ENCODE peak calls at places on chromosome 20, in eight cellular contexts. B is SHP77 treated with DMSO at 0.1 percent for 48 hours; Y is Ammon's horn; G is NCI-H345; A is stromal cell of bone marrow; O is GM10248; S is activated CD8-positive, alpha-beta memory T cell treated with anti-CD3 and anti-CD28 coated beads, Interleukin-2, amount 50 U/mL, for 48 hours; I is stimulated activated CD8-positive, alpha-beta memory T cell treated with anti-CD3 and anti-CD28 coated beads, Interleukin-4, amount 100 ng/mL, for 48 hours. M is an unnamed sample.

GRCh38 chr20:35369804-35370203 is 42.0 kb downstream of the UQCC1 start:
- DNase-seq in I (no peak), A (no peak), G (no peak), S (no peak), B (no peak), O (no peak), Y (no peak), M (no peak)

GRCh38 chr20:45341939-45342862 is 6.0 kb downstream of the SDC4 start:
- DNase-seq in S (no peak), A (no peak), I (no peak), B (peak; percentile 4), G (peak; percentile 67), O (no peak), Y (peak; percentile 66), M (no peak)

GRCh38 chr20:35093245-35093884 is 758 bp upstream of the TRPC4AP start:
- DNase-seq in I (peak; percentile 53), G (no peak), B (no peak), S (no peak), O (no peak), A (peak; percentile 71), Y (no peak), M (no peak)

GRCh38 chr20:38590682-38591483 is 9.9 kb downstream of the ADIG start:
- DNase-seq in A (no peak), Y (no peak), B (no peak), O (peak; percentile 5), G (no peak), S (no peak), I (no peak), M (no peak)

GRCh38 chr20:18394363-18394762 is 72.5 kb downstream of the DZANK1 start:
- DNase-seq in Y (no peak), G (no peak), S (no peak), A (no peak), B (no peak), O (no peak), I (no peak), M (no peak)

GRCh38 chr20:31580706-31581105 is 24.4 kb upstream of the ID1 start:
- DNase-seq in Y (no peak), O (no peak), A (no peak), I (no peak), G (no peak), S (no peak), B (no peak), M (no peak)

GRCh38 chr20:56513807-56514150 is 10.8 kb upstream of the FAM209A start:
- DNase-seq in G (no peak), I (no peak), A (no peak), O (no peak), Y (no peak), S (no peak), B (no peak), M (no peak)

GRCh38 chr20:2280083-2280482 is 15.7 kb upstream of the TGM3 start:
- DNase-seq in B (no peak), G (no peak), I (no peak), A (no peak), S (no peak), O (no peak), Y (peak; percentile 73), M (no peak)